ENCODE peak calls at places on chromosomes 12 and 14, in ten cellular contexts. K, Y, P, G, W, Z, M, Q, U and J are unnamed samples.

GRCh38 chr12:13489246-13489645 is 292.7 kb downstream of the EMP1 start:
- DNase-seq in U (no peak), Y (no peak), P (no peak), G (no peak), M (no peak), Z (no peak), W (no peak), Q (no peak), K (no peak), J (no peak)

GRCh38 chr14:68392393-68393085 is 400.3 kb downstream of the ZFP36L1 start:
- DNase-seq in Q (peak), U (no peak), G (no peak), W (no peak), K (peak), P (no peak), Z (no peak), Y (no peak), M (peak), J (peak)

GRCh38 chr12:106170285-106170684 is 31.5 kb upstream of the NUAK1 start:
- DNase-seq in W (peak), K (no peak), Q (no peak), U (no peak), P (peak), M (no peak), G (no peak), Y (no peak), Z (no peak), J (no peak)

GRCh38 chr14:97602438-97603117 is 805.4 kb downstream of the VRK1 start:
- DNase-seq in G (peak), K (no peak), Z (no peak), Q (peak), Y (peak), W (no peak), P (no peak), U (no peak), M (no peak), J (peak)

GRCh38 chr12:57887631-57888406 is 41.3 kb upstream of the CTDSP2 start:
- DNase-seq in P (peak), M (no peak), Y (no peak), U (peak), G (no peak), K (no peak), Z (no peak), W (peak), Q (no peak), J (peak)

GRCh38 chr12:109504068-109504467 is 26.6 kb downstream of the UBE3B start:
- DNase-seq in P (no peak), W (no peak), Z (no peak), Q (no peak), M (no peak), G (no peak), K (no peak), U (no peak), Y (no peak), J (no peak)

GRCh38 chr14:48304729-48305128 is 629.3 kb upstream of the MDGA2 start:
- DNase-seq in Z (no peak), K (no peak), P (no peak), M (no peak), W (no peak), U (no peak), G (no peak), Q (no peak), Y (no peak), J (no peak)

GRCh38 chr14:36313898-36314297 is 6.5 kb downstream of the MBIP start:
- DNase-seq in K (no peak), P (no peak), M (no peak), Z (no peak), U (no peak), Q (no peak), Y (no peak), W (no peak), G (no peak), J (no peak)

GRCh38 chr12:65835256-65835655 is 11.0 kb downstream of the HMGA2 start:
- DNase-seq in Q (no peak), P (no peak), Y (no peak), K (no peak), Z (no peak), G (no peak), M (no peak), U (no peak), W (no peak), J (no peak)

GRCh38 chr12:93191956-93192355 is 185.8 kb upstream of the NUDT4 start:
- DNase-seq in Y (no peak), Q (no peak), M (no peak), G (no peak), U (no peak), K (no peak), Z (no peak), P (peak), W (peak), J (no peak)

GRCh38 chr12:10968765-10969456 is 17.8 kb downstream of the TAS2R50 start:
- DNase-seq in K (peak), Y (no peak), P (peak), Q (peak), Z (no peak), U (no peak), W (peak), M (no peak), G (no peak), J (no peak)

GRCh38 chr12:31317471-31318397 is 8.2 kb downstream of the SINHCAF start:
- DNase-seq in Z (no peak), W (peak), P (peak), Q (no peak), U (no peak), M (peak), G (no peak), K (no peak), Y (no peak), J (no peak)

GRCh38 chr12:91210144-91210543 is 27.5 kb upstream of the DCN start:
- DNase-seq in P (no peak), Z (no peak), Y (no peak), M (no peak), Q (no peak), W (no peak), U (no peak), K (no peak), G (no peak), J (no peak)

GRCh38 chr14:100246809-100247428 is 8.0 kb downstream of the YY1 start:
- DNase-seq in P (peak), Z (no peak), M (peak), Q (no peak), K (no peak), U (no peak), Y (no peak), G (no peak), W (peak), J (no peak)

GRCh38 chr12:66905201-66905600 is 226.3 kb upstream of the GRIP1 start:
- DNase-seq in Q (no peak), U (no peak), G (no peak), P (no peak), Y (no peak), K (no peak), M (no peak), W (no peak), Z (no peak), J (no peak)